ENCODE peak calls at places on chromosomes 7 and 10, in seven cellular contexts. D is coronary artery; B is NCI-H69; A is astrocyte of the hippocampus; Q is A549; F is activated CD8-positive, alpha-beta memory T cell treated with anti-CD3 and anti-CD28 coated beads, Interleukin-2, amount 50 U/mL, for 48 hours; L is fibroblast of lung. U is an unnamed sample.
A peak's percentile ranks its signal among the peaks of the same experiment; 100 is the strongest.

GRCh38 chr10:105398202-105398601 is 757.1 kb downstream of the SORCS3 start:
- DNase-seq in Q (no peak), L (peak; percentile 74), F (no peak), B (peak; percentile 79), A (peak; percentile 83), D (no peak), U (no peak)

GRCh38 chr10:61899045-61899444 is 2.5 kb upstream of the ARID5B start:
- DNase-seq in Q (no peak), B (peak; percentile 73), L (peak; percentile 78), F (no peak), A (peak; percentile 32), D (no peak), U (no peak)

GRCh38 chr10:72105675-72106074 is 17.3 kb upstream of the SPOCK2 start:
- DNase-seq in Q (no peak), L (no peak), F (no peak), B (no peak), A (no peak), D (no peak), U (no peak)

GRCh38 chr10:97539523-97540200 is 32.9 kb upstream of the ANKRD2 start:
- DNase-seq in Q (no peak), B (no peak), F (no peak), D (peak; percentile 81), L (peak; percentile 91), A (peak; percentile 90), U (peak; percentile 41)

GRCh38 chr7:22853674-22854157 is 31.1 kb upstream of the TOMM7 start:
- DNase-seq in B (peak; percentile 71), F (no peak), D (no peak), Q (peak; percentile 63), L (no peak), A (no peak), U (peak; percentile 38)

GRCh38 chr10:74955796-74956195 is 129.4 kb downstream of the KAT6B start:
- DNase-seq in F (no peak), Q (no peak), B (no peak), D (no peak), L (no peak), A (no peak), U (no peak)

GRCh38 chr7:155191901-155192478 is 105.7 kb upstream of the INSIG1 start:
- DNase-seq in Q (no peak), F (no peak), D (peak; percentile 24), B (no peak), A (no peak), L (no peak), U (no peak)

GRCh38 chr7:129864042-129864441 is 88.7 kb downstream of the UBE2H start:
- DNase-seq in A (peak; percentile 87), Q (no peak), D (no peak), B (peak; percentile 73), L (peak; percentile 81), F (no peak), U (no peak)

GRCh38 chr10:4561301-4561700 is 264.7 kb upstream of the AKR1E2 start:
- DNase-seq in B (peak; percentile 23), Q (no peak), F (no peak), L (no peak), D (no peak), A (no peak), U (no peak)

GRCh38 chr10:95246582-95247051 is 44.2 kb downstream of the PDLIM1 start:
- DNase-seq in B (peak; percentile 69), Q (peak; percentile 48), F (peak; percentile 86), L (peak; percentile 70), D (no peak), A (peak; percentile 89), U (no peak)

GRCh38 chr7:16318989-16319915 is 102.1 kb downstream of the CRPPA start:
- DNase-seq in D (no peak), A (peak; percentile 29), B (no peak), L (peak; percentile 73), F (no peak), Q (peak; percentile 6), U (no peak)

GRCh38 chr10:68135922-68136718 is 26.8 kb downstream of the MYPN start:
- DNase-seq in D (no peak), Q (peak; percentile 87), A (peak; percentile 75), F (no peak), B (peak; percentile 13), L (peak; percentile 94), U (no peak)

GRCh38 chr7:108348913-108349312 is 107.3 kb downstream of the NRCAM start:
- DNase-seq in A (peak; percentile 83), F (no peak), Q (peak; percentile 28), B (no peak), D (no peak), L (peak; percentile 84), U (no peak)

GRCh38 chr7:7569113-7569527 is 2.4 kb downstream of the MIOS start:
- DNase-seq in B (no peak), L (no peak), F (no peak), D (no peak), Q (no peak), A (no peak), U (no peak)

GRCh38 chr7:97174308-97174707 is 56.8 kb downstream of the SDHAF3 start:
- DNase-seq in B (no peak), F (no peak), Q (no peak), L (no peak), D (no peak), A (no peak), U (no peak)

GRCh38 chr10:15990523-15991129 is 130.3 kb upstream of the MINDY3 start:
- DNase-seq in F (no peak), L (no peak), D (no peak), B (no peak), Q (no peak), A (no peak), U (no peak)

GRCh38 chr7:71414490-71414889 is 282.5 kb downstream of the GALNT17 start:
- DNase-seq in F (no peak), L (no peak), B (peak; percentile 5), D (peak; percentile 41), A (peak; percentile 32), Q (no peak), U (no peak)

GRCh38 chr7:90488220-90488619 is 18.8 kb downstream of the PTTG1IP2 start:
- DNase-seq in L (no peak), B (no peak), Q (no peak), D (no peak), F (no peak), A (no peak), U (no peak)

GRCh38 chr10:72692897-72693598 is 1.1 kb downstream of the MCU start:
- DNase-seq in L (peak; percentile 32), F (no peak), B (peak; percentile 47), A (peak; percentile 45), Q (no peak), D (no peak), U (no peak)

GRCh38 chr10:103861501-103861900 is 6.1 kb upstream of the SH3PXD2A start:
- DNase-seq in A (no peak), L (peak; percentile 74), F (no peak), D (no peak), B (no peak), Q (no peak), U (no peak)

GRCh38 chr10:75407716-75408511 is 6.3 kb upstream of the ZNF503 start:
- DNase-seq in D (no peak), F (peak; percentile 58), L (peak; percentile 48), Q (no peak), B (no peak), A (peak; percentile 65), U (peak; percentile 55)

GRCh38 chr7:147803625-147804024 is 786.9 kb upstream of the C7orf33 start:
- DNase-seq in F (no peak), Q (no peak), A (peak; percentile 7), B (peak; percentile 98), D (no peak), L (no peak), U (no peak)

GRCh38 chr7:27579565-27579964 is 83.1 kb downstream of the HIBADH start:
- DNase-seq in L (no peak), Q (no peak), A (peak; percentile 17), D (no peak), F (no peak), B (no peak), U (no peak)

GRCh38 chr7:74625446-74625845 is 32.1 kb upstream of the GTF2I start:
- DNase-seq in L (peak; percentile 42), D (no peak), F (no peak), A (no peak), B (peak; percentile 19), Q (no peak), U (no peak)

GRCh38 chr10:57014758-57015157 is 653.7 kb upstream of the ZWINT start:
- DNase-seq in B (peak; percentile 34), Q (no peak), F (no peak), L (no peak), A (no peak), D (no peak), U (no peak)

GRCh38 chr7:128347573-128348147 is 4.0 kb upstream of the RBM28 start:
- DNase-seq in L (no peak), F (peak; percentile 73), B (peak; percentile 42), A (peak; percentile 69), Q (peak; percentile 63), D (no peak), U (no peak)

GRCh38 chr7:701086-701671 is 25.3 kb upstream of the DNAAF5 start:
- DNase-seq in F (no peak), A (no peak), B (no peak), L (no peak), Q (no peak), D (no peak), U (no peak)

GRCh38 chr7:518630-519428 is 817 bp downstream of the PDGFA start:
- DNase-seq in L (peak; percentile 86), B (peak; percentile 83), F (peak; percentile 72), A (peak; percentile 84), Q (peak; percentile 60), D (no peak), U (peak; percentile 91)

GRCh38 chr7:100137851-100138760 is 10.6 kb upstream of the LAMTOR4 start:
- DNase-seq in L (no peak), Q (no peak), F (no peak), D (no peak), A (no peak), B (peak; percentile 53), U (no peak)

GRCh38 chr7:85186083-85186520 is 754 bp downstream of the SEMA3D start:
- DNase-seq in Q (peak; percentile 11), B (peak; percentile 68), F (no peak), L (peak; percentile 68), A (peak; percentile 70), D (peak; percentile 77), U (peak; percentile 33)

U was measured in left lung.